ENCODE peak calls at places on chromosomes 13 and 19, in eight cellular contexts. K is breast epithelium, J is spleen, O is suprapubic skin, Y is body of pancreas, P is stomach, L is IMR-90, C is uterus. G is an unnamed sample.

GRCh38 chr13:43805071-43805468 is 18.3 kb upstream of the ENOX1 start:
- DNase-seq in J (no peak), L (peak; percentile 96), O (no peak), Y (no peak), K (no peak), C (no peak), P (no peak), G (no peak)

GRCh38 chr13:110683203-110683883 is 22.6 kb downstream of the CARS2 start:
- DNase-seq in O (no peak), Y (no peak), J (peak; percentile 21), K (no peak), P (no peak), L (peak; percentile 15), C (no peak), G (peak; percentile 38)

GRCh38 chr13:30216111-30216510 is 91.2 kb downstream of the KATNAL1 start:
- DNase-seq in O (no peak), C (no peak), J (no peak), K (no peak), L (no peak), Y (no peak), P (no peak), G (no peak)

GRCh38 chr13:35917252-35917941 is 213.8 kb downstream of the DCLK1 start:
- DNase-seq in O (no peak), P (no peak), C (no peak), Y (no peak), L (no peak), K (no peak), J (no peak), G (no peak)

GRCh38 chr13:59446391-59446790 is 717.3 kb downstream of the DIAPH3 start:
- DNase-seq in C (no peak), Y (no peak), P (no peak), K (no peak), J (no peak), L (no peak), O (no peak), G (no peak)

GRCh38 chr13:75725784-75726183 is 89.7 kb downstream of the LMO7 start:
- DNase-seq in J (no peak), C (no peak), P (no peak), Y (no peak), K (no peak), L (no peak), O (no peak), G (no peak)

GRCh38 chr19:56404705-56405056 is 549 bp downstream of the ZNF583 start:
- DNase-seq in J (no peak), P (no peak), K (no peak), C (no peak), O (no peak), Y (no peak), L (no peak), G (no peak)

GRCh38 chr19:40605201-40605971 is 4.2 kb downstream of the LTBP4 start:
- DNase-seq in C (peak; percentile 75), P (peak; percentile 86), O (no peak), J (peak; percentile 95), Y (peak; percentile 78), K (peak; percentile 82), L (peak; percentile 31), G (peak; percentile 61)

GRCh38 chr19:34145741-34146202 is 26.5 kb upstream of the LSM14A start:
- DNase-seq in K (no peak), Y (peak; percentile 47), C (peak; percentile 23), O (no peak), J (no peak), P (peak; percentile 54), L (peak; percentile 56), G (peak; percentile 67)

GRCh38 chr19:1923319-1923718 is 17.7 kb upstream of the CSNK1G2 start:
- DNase-seq in P (no peak), J (no peak), K (no peak), Y (no peak), O (no peak), L (no peak), C (no peak), G (no peak)

GRCh38 chr13:99808786-99809185 is 162.8 kb downstream of the ZIC5 start:
- DNase-seq in K (no peak), O (no peak), C (no peak), P (no peak), J (no peak), Y (no peak), L (no peak), G (no peak)

GRCh38 chr19:51712461-51713081 is 11.2 kb downstream of the HAS1 start:
- DNase-seq in L (peak; percentile 35), O (no peak), P (no peak), C (no peak), J (no peak), Y (no peak), K (no peak), G (no peak)

GRCh38 chr19:15293751-15294505 is 38.4 kb downstream of the BRD4 start:
- DNase-seq in Y (no peak), L (peak; percentile 66), C (no peak), O (no peak), J (peak; percentile 29), P (no peak), K (no peak), G (no peak)

GRCh38 chr19:38674388-38675133 is 27.1 kb downstream of the ACTN4 start:
- DNase-seq in P (no peak), Y (no peak), O (no peak), L (peak; percentile 49), J (no peak), K (peak; percentile 90), C (no peak), G (no peak)

GRCh38 chr13:75440100-75440499 is 41.9 kb downstream of the TBC1D4 start:
- DNase-seq in L (no peak), P (no peak), J (no peak), K (no peak), C (no peak), Y (peak; percentile 40), O (no peak), G (no peak)

GRCh38 chr13:28558126-28558525 is 63.2 kb upstream of the FLT1 start:
- DNase-seq in O (no peak), L (peak; percentile 97), K (no peak), P (no peak), C (no peak), J (no peak), Y (no peak), G (no peak)

GRCh38 chr13:113837554-113838355 is 26.1 kb downstream of the GAS6 start:
- DNase-seq in L (peak; percentile 98), K (peak; percentile 96), P (peak; percentile 89), J (no peak), C (peak; percentile 98), Y (peak; percentile 80), O (peak; percentile 96), G (peak; percentile 92)

GRCh38 chr19:19064811-19065745 is 1.3 kb downstream of the SLC25A42 start:
- DNase-seq in C (no peak), Y (no peak), O (no peak), L (no peak), P (no peak), K (no peak), J (peak; percentile 87), G (no peak)

GRCh38 chr13:50406831-50407230 is 391.6 kb downstream of the KCNRG start:
- DNase-seq in K (no peak), L (no peak), J (no peak), C (no peak), P (no peak), O (no peak), Y (no peak), G (no peak)

GRCh38 chr13:41145136-41145908 is 12.7 kb upstream of the KBTBD6 start:
- DNase-seq in C (no peak), P (no peak), L (peak; percentile 74), K (no peak), Y (no peak), J (no peak), O (no peak), G (no peak)

GRCh38 chr13:41154042-41154441 is 21.4 kb upstream of the KBTBD6 start:
- DNase-seq in P (no peak), J (no peak), C (no peak), Y (no peak), K (no peak), L (no peak), O (no peak), G (no peak)

GRCh38 chr13:41152005-41152404 is 19.4 kb upstream of the KBTBD6 start:
- DNase-seq in Y (no peak), K (no peak), O (no peak), C (no peak), L (no peak), P (no peak), J (no peak), G (no peak)

GRCh38 chr13:41148421-41149283 is 16.1 kb upstream of the KBTBD6 start:
- DNase-seq in J (no peak), P (no peak), O (no peak), K (no peak), L (no peak), C (no peak), Y (no peak), G (no peak)

GRCh38 chr13:41150058-41150457 is 17.5 kb upstream of the KBTBD6 start:
- DNase-seq in O (no peak), C (no peak), P (no peak), Y (no peak), J (no peak), K (no peak), L (no peak), G (no peak)
- H3K9me3 ChIP-seq in O (peaks cover 13% of the 10 kb centered on the region), C (peaks cover 17% of the 10 kb centered on the region), P (peaks cover 58% of the 10 kb centered on the region), Y (peaks cover 36% of the 10 kb centered on the region), J (peaks cover 81% of the 10 kb centered on the region), K (peaks cover 29% of the 10 kb centered on the region), L (peaks cover 45% of the 10 kb centered on the region), G (no peaks in the 10 kb centered on the region)

GRCh38 chr19:43575156-43575950 is at the start of the genes PINLYP and XRCC1:
- DNase-seq in K (peak; percentile 98), Y (peak; percentile 98), P (peak; percentile 98), O (peak; percentile 98), C (peak; percentile 97), L (peak; percentile 98), J (peak; percentile 99), G (peak; percentile 99)
- TF ChIP-seq POLR2A in K (peak; percentile 40), Y (peak; percentile 67), P (no peak), O (peak; percentile 28), C (peak; percentile 67), L (peak; percentile 58), J (no peak), G (no peak)

DNA sequence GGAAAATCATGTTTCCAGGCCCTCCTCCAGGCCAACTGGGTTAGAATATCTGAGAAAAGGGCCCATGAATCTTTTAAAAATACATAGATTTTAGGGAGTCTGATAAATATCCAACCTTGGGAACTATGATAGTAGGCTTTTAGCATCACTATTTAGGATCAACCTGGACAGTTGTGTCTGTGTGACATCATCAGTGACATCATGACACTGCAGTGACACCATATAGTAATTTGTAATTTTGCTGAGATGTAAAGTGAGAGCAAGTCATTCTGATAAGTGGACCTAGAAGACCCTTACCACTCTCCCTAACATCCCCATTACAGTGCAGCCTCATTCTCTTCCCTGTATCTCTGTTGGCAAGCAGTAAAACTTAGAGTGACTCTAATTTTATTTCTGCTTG is 14.1 kb downstream of the GPALPP1 start:
- DNase-seq in P (no peak), L (no peak), K (no peak), J (no peak), Y (no peak), C (no peak), O (no peak), G (no peak)
- H3K27ac ChIP-seq in P (no peak overlapping the region), L (no peak overlapping the region), K (no peak overlapping the region), J (no peak overlapping the region), Y (no peak overlapping the region), C (no peak overlapping the region), O (no peak overlapping the region), G (no peak overlapping the region)

DNA sequence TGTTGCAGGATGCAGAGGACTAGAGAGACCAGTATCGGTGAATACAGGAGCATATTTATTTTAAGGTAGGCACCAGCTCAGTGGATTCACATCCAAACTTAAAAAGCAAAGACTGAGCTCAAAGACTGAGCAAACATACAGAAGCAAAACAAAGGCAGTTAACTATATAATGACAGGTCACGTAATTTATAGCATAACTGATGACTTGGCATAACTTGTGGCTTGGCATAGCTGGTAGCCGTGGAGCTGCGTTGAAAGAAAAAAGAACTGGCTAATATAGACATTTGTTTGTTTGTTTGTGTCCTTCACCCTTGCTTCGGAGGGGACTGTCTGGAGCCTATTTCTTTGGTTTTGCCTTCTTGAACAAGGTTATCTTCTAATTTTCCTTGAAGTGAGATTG is 33.7 kb downstream of the ZNF493 start:
- DNase-seq in K (no peak), O (no peak), Y (no peak), P (no peak), J (no peak), L (no peak), C (no peak), G (no peak)
- H3K9me3 ChIP-seq in K (peaks cover 13% of the 10 kb centered on the region), O (peaks cover 47% of the 10 kb centered on the region), Y (peaks cover 5% of the 10 kb centered on the region), P (peaks cover 97% of the 10 kb centered on the region), J (peaks cover 100% of the 10 kb centered on the region), L (peaks cover 22% of the 10 kb centered on the region), C (peaks cover 11% of the 10 kb centered on the region), G (no peaks in the 10 kb centered on the region)

G was measured in testis.